ENCODE peak calls at places on chromosomes 2 and 18, in six cellular contexts. One of them, this sample, is unnamed.

GRCh38 chr2:173669271-173669853 is 295.8 kb downstream of the SP3 start:
- DNase-seq in CD8-positive, alpha-beta memory T cell: no peak
- DNase-seq in Calu3: no peak
- DNase-seq in DMS153: no peak
- DNase-seq in SJSA1: no peak
- DNase-seq in NCI-H1694: no peak
- DNase-seq in this sample: no peak

GRCh38 chr2:221997100-221997499 is 301.7 kb downstream of the PAX3 start:
- DNase-seq in CD8-positive, alpha-beta memory T cell: no peak
- DNase-seq in Calu3: no peak
- DNase-seq in DMS153: no peak
- DNase-seq in SJSA1: peak; percentile 77
- DNase-seq in NCI-H1694: no peak
- DNase-seq in this sample: no peak

GRCh38 chr18:11305507-11305906 is 156.1 kb upstream of the PIEZO2 start:
- DNase-seq in CD8-positive, alpha-beta memory T cell: no peak
- DNase-seq in Calu3: no peak
- DNase-seq in DMS153: no peak
- DNase-seq in SJSA1: no peak
- DNase-seq in NCI-H1694: no peak
- DNase-seq in this sample: no peak

GRCh38 chr2:228268756-228269155 is 87.3 kb upstream of the SPHKAP start:
- DNase-seq in CD8-positive, alpha-beta memory T cell: no peak
- DNase-seq in Calu3: no peak
- DNase-seq in DMS153: peak; percentile 92
- DNase-seq in SJSA1: no peak
- DNase-seq in NCI-H1694: no peak
- DNase-seq in this sample: no peak

GRCh38 chr2:197209742-197210408 is 100.7 kb downstream of the ANKRD44 start:
- DNase-seq in CD8-positive, alpha-beta memory T cell: peak; percentile 46
- DNase-seq in Calu3: peak; percentile 62
- DNase-seq in DMS153: no peak
- DNase-seq in SJSA1: no peak
- DNase-seq in NCI-H1694: no peak
- DNase-seq in this sample: no peak

GRCh38 chr2:70685771-70686171 is 82.2 kb downstream of the ADD2 start:
- DNase-seq in CD8-positive, alpha-beta memory T cell: no peak
- DNase-seq in Calu3: no peak
- DNase-seq in DMS153: no peak
- DNase-seq in SJSA1: peak; percentile 16
- DNase-seq in NCI-H1694: peak; percentile 81
- DNase-seq in this sample: no peak

GRCh38 chr2:99729104-99729503 is 239.3 kb upstream of the REV1 start:
- DNase-seq in CD8-positive, alpha-beta memory T cell: no peak
- DNase-seq in Calu3: no peak
- DNase-seq in DMS153: peak; percentile 47
- DNase-seq in SJSA1: no peak
- DNase-seq in NCI-H1694: no peak
- DNase-seq in this sample: no peak

GRCh38 chr18:28736951-28737350 is 560.0 kb upstream of the CDH2 start:
- DNase-seq in CD8-positive, alpha-beta memory T cell: no peak
- DNase-seq in Calu3: no peak
- DNase-seq in DMS153: no peak
- DNase-seq in SJSA1: no peak
- DNase-seq in NCI-H1694: no peak
- DNase-seq in this sample: no peak

GRCh38 chr2:189412330-189412953 is 28.8 kb upstream of the WDR75 start:
- DNase-seq in CD8-positive, alpha-beta memory T cell: peak; percentile 48
- DNase-seq in Calu3: peak; percentile 56
- DNase-seq in DMS153: no peak
- DNase-seq in SJSA1: no peak
- DNase-seq in NCI-H1694: peak; percentile 21
- DNase-seq in this sample: no peak

GRCh38 chr2:224308267-224308911 is 93.5 kb downstream of the FAM124B start:
- DNase-seq in CD8-positive, alpha-beta memory T cell: no peak
- DNase-seq in Calu3: no peak
- DNase-seq in DMS153: no peak
- DNase-seq in SJSA1: no peak
- DNase-seq in NCI-H1694: no peak
- DNase-seq in this sample: no peak

GRCh38 chr18:8381801-8382459 is 227.3 kb upstream of the RAB12 start:
- DNase-seq in CD8-positive, alpha-beta memory T cell: no peak
- DNase-seq in Calu3: no peak
- DNase-seq in DMS153: no peak
- DNase-seq in SJSA1: no peak
- DNase-seq in NCI-H1694: no peak
- DNase-seq in this sample: no peak

GRCh38 chr2:108129636-108130035 is 110.1 kb upstream of the SULT1C3 start:
- DNase-seq in CD8-positive, alpha-beta memory T cell: no peak
- DNase-seq in Calu3: no peak
- DNase-seq in DMS153: peak; percentile 19
- DNase-seq in SJSA1: no peak
- DNase-seq in NCI-H1694: no peak
- DNase-seq in this sample: no peak

GRCh38 chr2:27378096-27378808 is 2.3 kb downstream of the ZNF513 start:
- DNase-seq in CD8-positive, alpha-beta memory T cell: no peak
- DNase-seq in Calu3: peak; percentile 34
- DNase-seq in DMS153: no peak
- DNase-seq in SJSA1: no peak
- DNase-seq in NCI-H1694: no peak
- DNase-seq in this sample: no peak

GRCh38 chr2:96470636-96471035 is 34.5 kb downstream of the NEURL3 start:
- DNase-seq in CD8-positive, alpha-beta memory T cell: peak; percentile 43
- DNase-seq in Calu3: peak; percentile 84
- DNase-seq in DMS153: no peak
- DNase-seq in SJSA1: no peak
- DNase-seq in NCI-H1694: no peak
- DNase-seq in this sample: no peak

GRCh38 chr2:101474752-101475384 is at the start of gene RFX8:
- DNase-seq in CD8-positive, alpha-beta memory T cell: peak; percentile 53
- DNase-seq in Calu3: no peak
- DNase-seq in DMS153: no peak
- DNase-seq in SJSA1: peak; percentile 60
- DNase-seq in NCI-H1694: no peak
- DNase-seq in this sample: no peak

GRCh38 chr2:208320686-208321085 is 54.6 kb downstream of the PIKFYVE start:
- DNase-seq in CD8-positive, alpha-beta memory T cell: no peak
- DNase-seq in Calu3: no peak
- DNase-seq in DMS153: no peak
- DNase-seq in SJSA1: no peak
- DNase-seq in NCI-H1694: no peak
- DNase-seq in this sample: no peak

GRCh38 chr2:75574106-75574505 is 13.4 kb upstream of the EVA1A start:
- DNase-seq in CD8-positive, alpha-beta memory T cell: no peak
- DNase-seq in Calu3: no peak
- DNase-seq in DMS153: no peak
- DNase-seq in SJSA1: no peak
- DNase-seq in NCI-H1694: no peak
- DNase-seq in this sample: no peak

GRCh38 chr2:127022817-127023216 is 84.1 kb downstream of the BIN1 start:
- DNase-seq in CD8-positive, alpha-beta memory T cell: no peak
- DNase-seq in Calu3: no peak
- DNase-seq in DMS153: no peak
- DNase-seq in SJSA1: no peak
- DNase-seq in NCI-H1694: no peak
- DNase-seq in this sample: no peak

GRCh38 chr2:102069311-102069974 is 73.1 kb upstream of the IL1R1 start:
- DNase-seq in CD8-positive, alpha-beta memory T cell: no peak
- DNase-seq in Calu3: no peak
- DNase-seq in DMS153: no peak
- DNase-seq in SJSA1: no peak
- DNase-seq in NCI-H1694: no peak
- DNase-seq in this sample: no peak

GRCh38 chr2:196914867-196915465 is 11.5 kb downstream of the PGAP1 start:
- DNase-seq in CD8-positive, alpha-beta memory T cell: peak; percentile 38
- DNase-seq in Calu3: no peak
- DNase-seq in DMS153: no peak
- DNase-seq in SJSA1: no peak
- DNase-seq in NCI-H1694: no peak
- DNase-seq in this sample: no peak

GRCh38 chr2:41580806-41581205 is 467.0 kb upstream of the PKDCC start:
- DNase-seq in CD8-positive, alpha-beta memory T cell: no peak
- DNase-seq in Calu3: no peak
- DNase-seq in DMS153: no peak
- DNase-seq in SJSA1: no peak
- DNase-seq in NCI-H1694: no peak
- DNase-seq in this sample: no peak

GRCh38 chr18:7877609-7878008 is 310.5 kb downstream of the PTPRM start:
- DNase-seq in CD8-positive, alpha-beta memory T cell: no peak
- DNase-seq in Calu3: no peak
- DNase-seq in DMS153: no peak
- DNase-seq in SJSA1: no peak
- DNase-seq in NCI-H1694: no peak
- DNase-seq in this sample: no peak

GRCh38 chr2:54560146-54560881 is 104.2 kb downstream of the SPTBN1 start:
- DNase-seq in CD8-positive, alpha-beta memory T cell: peak; percentile 47
- DNase-seq in Calu3: no peak
- DNase-seq in DMS153: no peak
- DNase-seq in SJSA1: peak; percentile 77
- DNase-seq in NCI-H1694: no peak
- DNase-seq in this sample: no peak

GRCh38 chr2:237280235-237280634 is 133.7 kb downstream of the COL6A3 start:
- DNase-seq in CD8-positive, alpha-beta memory T cell: no peak
- DNase-seq in Calu3: no peak
- DNase-seq in DMS153: no peak
- DNase-seq in SJSA1: peak; percentile 97
- DNase-seq in NCI-H1694: no peak
- DNase-seq in this sample: no peak

GRCh38 chr2:98805412-98806265 is 74.7 kb upstream of the MGAT4A start:
- DNase-seq in CD8-positive, alpha-beta memory T cell: no peak
- DNase-seq in Calu3: no peak
- DNase-seq in DMS153: no peak
- DNase-seq in SJSA1: no peak
- DNase-seq in NCI-H1694: peak; percentile 38
- DNase-seq in this sample: no peak

GRCh38 chr2:231196592-231196991 is 1.8 kb upstream of the ARMC9 start:
- DNase-seq in CD8-positive, alpha-beta memory T cell: no peak
- DNase-seq in Calu3: no peak
- DNase-seq in DMS153: no peak
- DNase-seq in SJSA1: no peak
- DNase-seq in NCI-H1694: no peak
- DNase-seq in this sample: no peak

GRCh38 chr18:3451989-3452749 is 2.2 kb downstream of the TGIF1 start:
- DNase-seq in CD8-positive, alpha-beta memory T cell: peak; percentile 37
- DNase-seq in Calu3: peak; percentile 53
- DNase-seq in DMS153: no peak
- DNase-seq in SJSA1: peak; percentile 62
- DNase-seq in NCI-H1694: no peak
- DNase-seq in this sample: no peak

GRCh38 chr2:197926673-197927072 is 122.3 kb downstream of the PLCL1 start:
- DNase-seq in CD8-positive, alpha-beta memory T cell: no peak
- DNase-seq in Calu3: no peak
- DNase-seq in DMS153: no peak
- DNase-seq in SJSA1: no peak
- DNase-seq in NCI-H1694: no peak
- DNase-seq in this sample: no peak

GRCh38 chr2:179812501-179812900 is 48.9 kb downstream of the ZNF385B start:
- DNase-seq in CD8-positive, alpha-beta memory T cell: no peak
- DNase-seq in Calu3: no peak
- DNase-seq in DMS153: no peak
- DNase-seq in SJSA1: no peak
- DNase-seq in NCI-H1694: no peak
- DNase-seq in this sample: no peak

GRCh38 chr2:39265315-39265714 is 21.5 kb upstream of the CDKL4 start:
- DNase-seq in CD8-positive, alpha-beta memory T cell: no peak
- DNase-seq in Calu3: no peak
- DNase-seq in DMS153: peak; percentile 27
- DNase-seq in SJSA1: no peak
- DNase-seq in NCI-H1694: no peak
- DNase-seq in this sample: no peak

GRCh38 chr2:219161097-219161496 is 482 bp upstream of the NHEJ1 start:
- DNase-seq in CD8-positive, alpha-beta memory T cell: no peak
- DNase-seq in Calu3: no peak
- DNase-seq in DMS153: no peak
- DNase-seq in SJSA1: no peak
- DNase-seq in NCI-H1694: no peak
- DNase-seq in this sample: no peak

GRCh38 chr18:55577812-55578539 is 10.0 kb downstream of the TCF4 start:
- DNase-seq in CD8-positive, alpha-beta memory T cell: no peak
- DNase-seq in Calu3: no peak
- DNase-seq in DMS153: no peak
- DNase-seq in SJSA1: no peak
- DNase-seq in NCI-H1694: no peak
- DNase-seq in this sample: no peak

GRCh38 chr18:23682045-23682444 is 7.2 kb upstream of the LAMA3 start:
- DNase-seq in CD8-positive, alpha-beta memory T cell: no peak
- DNase-seq in Calu3: no peak
- DNase-seq in DMS153: no peak
- DNase-seq in SJSA1: no peak
- DNase-seq in NCI-H1694: no peak
- DNase-seq in this sample: no peak

This sample was measured in NCI-H510A.